ENCODE peak calls at places on chromosomes 12 and 14, in seven cellular contexts. Q, N, Z, Y, W, O and P are unnamed samples.

GRCh38 chr12:4562034-4562657 is at the start of gene DYRK4:
- DNase-seq in Y (peak), Q (peak), N (peak), O (peak), W (peak), Z (peak), P (peak)

GRCh38 chr12:57164966-57165365 is 17.5 kb upstream of the LRP1-AS start:
- DNase-seq in Z (no peak), Y (peak), N (no peak), Q (no peak), W (no peak), O (no peak), P (peak)

GRCh38 chr12:119208626-119209061 is 29.9 kb downstream of the HSPB8 start:
- DNase-seq in O (peak), N (peak), Q (no peak), Y (peak), Z (peak), W (no peak), P (peak)

GRCh38 chr14:70881549-70882174 is 25.6 kb upstream of the PCNX1 start:
- DNase-seq in O (no peak), Q (no peak), W (no peak), Z (no peak), N (no peak), Y (no peak), P (no peak)

GRCh38 chr12:64034901-64035576 is 187.1 kb downstream of the KICS2 start:
- DNase-seq in N (no peak), Q (no peak), Z (no peak), O (no peak), W (no peak), Y (no peak), P (peak)

GRCh38 chr14:20632831-20633771 is 8.4 kb downstream of the OR6S1 start:
- DNase-seq in O (peak), Y (peak), Q (peak), Z (peak), N (no peak), W (no peak), P (peak)

GRCh38 chr12:39764944-39765560 is 145.4 kb upstream of the ABCD2 start:
- DNase-seq in Q (no peak), W (no peak), N (no peak), O (no peak), Z (peak), Y (peak), P (peak)

GRCh38 chr12:12975322-12976077 is 23.5 kb upstream of the GPRC5D start:
- DNase-seq in O (peak), Q (no peak), W (no peak), Y (peak), Z (peak), N (no peak), P (peak)

GRCh38 chr14:22837750-22838538 is 1.6 kb downstream of the MMP14 start:
- DNase-seq in N (no peak), O (peak), Z (peak), W (no peak), Q (peak), Y (peak), P (peak)

GRCh38 chr12:132427999-132428871 is 61.7 kb upstream of the FBRSL1 start:
- DNase-seq in W (no peak), O (no peak), Z (no peak), Y (no peak), N (no peak), Q (no peak), P (no peak)

GRCh38 chr12:79517363-79517762 is 173.4 kb downstream of the PAWR start:
- DNase-seq in Z (no peak), Q (no peak), N (no peak), Y (no peak), W (no peak), O (no peak), P (no peak)

GRCh38 chr14:92744198-92744597 is 4.2 kb downstream of the LGMN start:
- DNase-seq in O (no peak), W (no peak), Z (no peak), Y (no peak), N (no peak), Q (no peak), P (no peak)

GRCh38 chr14:91061309-91061887 is 957 bp upstream of the RPS6KA5 start:
- DNase-seq in Z (no peak), N (no peak), O (no peak), Y (no peak), W (no peak), Q (no peak), P (no peak)

GRCh38 chr12:19893514-19893913 is 454.2 kb downstream of the AEBP2 start:
- DNase-seq in Y (peak), Z (peak), N (no peak), W (no peak), O (no peak), Q (no peak), P (peak)

GRCh38 chr12:75969768-75970167 is 61.8 kb downstream of the PHLDA1 start:
- DNase-seq in Q (no peak), W (no peak), Y (no peak), Z (peak), N (no peak), O (no peak), P (no peak)

GRCh38 chr12:102440109-102440405 is 40.3 kb downstream of the IGF1 start:
- DNase-seq in Q (no peak), W (no peak), Y (no peak), O (no peak), N (no peak), Z (no peak), P (no peak)

GRCh38 chr14:91904956-91905645 is 37.8 kb upstream of the TC2N start:
- DNase-seq in Y (no peak), N (peak), W (no peak), O (no peak), Z (no peak), Q (no peak), P (no peak)

GRCh38 chr12:130017571-130018449 is 114.0 kb upstream of the TMEM132D start:
- DNase-seq in Q (no peak), O (no peak), N (no peak), Z (peak), W (no peak), Y (no peak), P (no peak)

GRCh38 chr14:85528080-85528881 is 1.7 kb upstream of the FLRT2 start:
- DNase-seq in N (peak), W (peak), O (no peak), Y (peak), Q (no peak), Z (peak), P (peak)

GRCh38 chr12:96398422-96399080 is 1.7 kb downstream of the CDK17 start:
- DNase-seq in Z (no peak), N (no peak), O (no peak), Y (no peak), Q (no peak), W (no peak), P (peak)

GRCh38 chr12:132600048-132601032 is 10.0 kb downstream of the LRCOL1 start:
- DNase-seq in Q (peak), Y (peak), W (peak), N (no peak), O (peak), Z (peak), P (peak)

GRCh38 chr14:21088687-21089086 is 9.8 kb downstream of the ZNF219 start:
- DNase-seq in Y (no peak), O (no peak), Z (no peak), N (no peak), Q (no peak), W (no peak), P (no peak)

GRCh38 chr12:60201891-60202290 is 606.1 kb downstream of the SLC16A7 start:
- DNase-seq in W (no peak), Q (no peak), Z (no peak), N (no peak), Y (peak), O (no peak), P (peak)

GRCh38 chr14:78152246-78153068 is 17.7 kb upstream of the NRXN3 start:
- DNase-seq in Y (no peak), N (no peak), O (no peak), W (no peak), Q (no peak), Z (peak), P (no peak)

GRCh38 chr12:121797937-121798801 is 4.7 kb upstream of the RHOF start:
- DNase-seq in Y (peak), Z (no peak), W (peak), Q (peak), O (peak), N (peak), P (peak)

GRCh38 chr12:126353604-126354003 is 1288.4 kb downstream of the AACS start:
- DNase-seq in O (no peak), Q (no peak), W (no peak), Y (peak), Z (peak), N (no peak), P (no peak)

GRCh38 chr14:68951051-68951797 is 27.9 kb downstream of the ACTN1 start:
- DNase-seq in Q (peak), W (peak), N (no peak), O (peak), Z (peak), Y (peak), P (peak)

GRCh38 chr14:91354979-91355685 is 62.5 kb downstream of the CCDC88C start:
- DNase-seq in Q (peak), O (peak), N (no peak), Y (no peak), Z (no peak), W (no peak), P (no peak)

DNA sequence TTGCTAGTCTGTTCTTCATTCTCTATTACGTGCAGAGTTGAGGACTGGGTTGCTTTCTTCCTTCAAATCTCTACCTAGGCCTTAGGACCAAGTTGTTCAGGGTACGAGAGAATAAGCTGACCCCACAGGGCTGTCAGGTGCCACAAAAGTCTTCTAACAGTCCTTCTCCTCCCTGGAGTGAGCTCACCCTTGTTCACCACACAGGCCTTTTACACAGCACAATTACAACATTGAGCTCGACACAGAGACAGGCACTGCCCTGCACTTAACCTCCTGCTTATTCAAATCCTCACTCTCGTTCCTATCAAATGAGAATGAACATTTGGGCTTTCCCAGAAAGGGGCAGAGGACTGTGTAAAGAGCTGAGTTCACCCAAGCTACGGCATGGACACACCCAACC is 2.4 kb downstream of the GALNT6 start:
- DNase-seq in N (no peak), W (no peak), Y (no peak), Q (no peak), Z (no peak), O (no peak), P (no peak)
- TF ChIP-seq CTCF in N (no peak), W (no peak), Y (no peak), Q (no peak), Z (no peak), O (no peak), P (no peak)

GRCh38 chr12:53343449-53343848 is 7.3 kb upstream of the SP7 start:
- DNase-seq in Q (no peak), Z (no peak), W (no peak), N (no peak), O (no peak), Y (no peak), P (no peak)

GRCh38 chr12:53344824-53345485 is 8.8 kb upstream of the SP7 start:
- DNase-seq in Q (peak), Z (peak), O (peak), W (peak), N (peak), Y (peak), P (peak)

GRCh38 chr12:53343978-53344377 is 7.8 kb upstream of the SP7 start:
- DNase-seq in Z (no peak), O (no peak), Y (no peak), N (no peak), Q (no peak), W (no peak), P (no peak)

GRCh38 chr12:53344487-53344823 is 8.3 kb upstream of the SP7 start:
- DNase-seq in Z (no peak), N (no peak), Y (no peak), W (no peak), Q (no peak), O (no peak), P (no peak)

DNA sequence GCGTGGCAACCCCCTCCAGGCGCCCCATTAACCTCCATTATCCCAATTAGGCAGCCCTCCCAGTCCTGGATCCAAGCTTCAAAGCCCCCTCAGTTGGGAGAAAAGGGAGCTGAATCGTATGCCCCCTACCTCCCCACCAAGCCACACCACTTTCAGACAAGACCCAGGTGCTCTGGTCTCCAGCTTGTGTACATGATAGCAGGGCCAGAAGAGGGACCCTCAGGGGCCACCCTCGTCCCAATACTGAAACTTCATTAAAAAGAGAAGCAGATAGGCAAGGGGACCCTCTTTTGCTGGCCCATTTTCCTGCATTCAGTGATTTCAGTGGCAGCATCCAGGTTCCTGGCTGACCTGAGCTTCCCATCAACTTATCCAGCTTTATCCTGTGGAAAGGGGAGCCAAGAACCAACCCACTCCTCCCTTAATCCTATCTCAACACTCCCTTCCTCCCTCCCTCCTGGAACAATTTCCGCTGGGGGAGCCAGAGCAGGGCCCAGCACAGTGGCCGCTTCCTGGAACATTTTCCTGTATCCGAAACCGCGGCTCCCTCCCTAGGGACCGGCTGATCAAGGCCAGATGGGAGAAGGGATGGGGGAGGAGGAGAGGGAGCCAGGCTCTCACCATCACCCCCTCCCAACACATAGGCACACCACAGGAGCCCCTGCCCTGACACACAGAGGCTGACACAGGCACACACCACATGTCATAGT is 9.5 kb upstream of the SP7 start:
- DNase-seq in Y (peak), O (no peak), N (no peak), W (no peak), Q (no peak), Z (no peak), P (peak)
- H3K4me3 ChIP-seq in Y (peak), O (no peak), N (no peak), W (peak), Q (no peak), Z (no peak), P (peak)

GRCh38 chr12:169528-170360 is 44.2 kb downstream of the SLC6A12 start:
- DNase-seq in Z (no peak), Y (no peak), O (no peak), Q (no peak), W (no peak), N (no peak), P (no peak)
- TF ChIP-seq CTCF in Z (no peak), Y (no peak), O (no peak), Q (no peak), W (no peak), N (no peak), P (peak)

GRCh38 chr14:36111822-36112583 is 64.5 kb downstream of the PTCSC3 start:
- DNase-seq in W (no peak), Z (no peak), Q (no peak), N (no peak), O (no peak), Y (no peak), P (no peak)
- H3K4me3 ChIP-seq in W (no peak), Z (no peak), Q (no peak), N (no peak), O (no peak), Y (no peak), P (no peak)

GRCh38 chr12:107875772-107876171 is 101.3 kb downstream of the ASCL4 start:
- DNase-seq in N (no peak), O (no peak), W (no peak), Q (no peak), Z (no peak), Y (no peak), P (no peak)
- TF ChIP-seq CTCF in N (no peak), O (no peak), W (no peak), Q (no peak), Z (no peak), Y (no peak), P (no peak)

DNA sequence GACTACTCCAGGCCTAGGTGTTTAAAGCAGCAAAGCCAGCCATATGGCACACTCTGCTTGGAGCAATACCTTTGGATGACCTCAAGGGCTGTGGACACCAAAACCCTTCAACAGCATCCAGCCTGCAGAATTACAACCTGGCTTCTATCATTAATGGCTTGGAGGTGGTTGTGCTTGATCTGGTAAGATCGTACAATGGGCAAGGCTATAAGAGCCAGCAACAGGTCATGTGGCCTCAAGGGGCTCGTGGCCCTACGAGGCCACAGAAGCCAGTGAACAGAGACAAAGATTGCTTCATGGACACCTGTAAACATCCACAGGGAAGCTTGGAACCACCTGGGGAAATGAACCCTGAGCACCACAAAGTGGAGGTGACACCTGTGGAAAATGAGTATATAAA is 657.3 kb downstream of the BCL11B start:
- DNase-seq in Y (no peak), W (no peak), Q (no peak), Z (no peak), N (no peak), O (no peak), P (no peak)
- H3K4me3 ChIP-seq in Y (no peak), W (no peak), Q (no peak), Z (no peak), N (no peak), O (no peak), P (no peak)

DNA sequence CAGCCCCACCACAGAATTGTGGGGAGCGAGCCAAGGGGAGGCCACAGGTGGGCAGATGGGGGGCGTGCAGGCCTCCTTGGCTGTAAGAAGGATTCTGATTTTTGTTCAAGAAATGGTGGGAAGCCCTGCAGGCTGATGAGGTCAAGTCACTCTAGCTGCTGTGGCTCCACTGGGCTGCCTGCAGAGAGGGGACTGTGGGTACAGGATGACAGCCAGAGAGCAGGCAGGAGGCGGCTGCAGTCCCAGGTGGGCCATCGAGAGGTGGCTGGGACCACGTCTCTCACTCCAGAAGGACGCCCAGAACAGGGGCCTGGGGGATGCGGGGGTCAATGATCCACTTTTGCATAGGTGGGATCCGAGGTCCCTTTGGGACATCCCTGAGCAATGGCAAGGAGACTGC is 9.1 kb downstream of the NCOR2 start:
- DNase-seq in O (no peak), N (no peak), W (peak), Y (no peak), Q (peak), Z (no peak), P (no peak)
- TF ChIP-seq CTCF in O (no peak), N (no peak), W (no peak), Y (no peak), Q (no peak), Z (no peak), P (no peak)